ENCODE peak calls at places on chromosome 16, in five cellular contexts. One of them, this sample, is unnamed.

GRCh38 chr16:85475233-85475632 is 137.9 kb upstream of the GSE1 start:
- DNase-seq in iPS-NIHi11: no peak
- DNase-seq in SJCRH30: no peak
- DNase-seq in heart right ventricle: no peak
- DNase-seq in lung microvascular endothelial cell: no peak
- DNase-seq in this sample: no peak

GRCh38 chr16:16120382-16121184 is 102.7 kb downstream of the ABCC6 start:
- DNase-seq in iPS-NIHi11: no peak
- DNase-seq in SJCRH30: no peak
- DNase-seq in heart right ventricle: peak; percentile 66
- DNase-seq in lung microvascular endothelial cell: peak; percentile 93
- DNase-seq in this sample: no peak

GRCh38 chr16:52546291-52546941 is 527 bp downstream of the TOX3 start:
- DNase-seq in iPS-NIHi11: peak; percentile 37
- DNase-seq in SJCRH30: peak; percentile 58
- DNase-seq in heart right ventricle: no peak
- DNase-seq in lung microvascular endothelial cell: no peak
- DNase-seq in this sample: no peak

GRCh38 chr16:55091871-55092230 is 161.2 kb downstream of the IRX5 start:
- DNase-seq in iPS-NIHi11: no peak
- DNase-seq in SJCRH30: no peak
- DNase-seq in heart right ventricle: no peak
- DNase-seq in lung microvascular endothelial cell: no peak
- DNase-seq in this sample: no peak

GRCh38 chr16:48462146-48462740 is 77.0 kb upstream of the SIAH1 start:
- DNase-seq in iPS-NIHi11: no peak
- DNase-seq in SJCRH30: no peak
- DNase-seq in heart right ventricle: no peak
- DNase-seq in lung microvascular endothelial cell: peak; percentile 68
- DNase-seq in this sample: no peak

GRCh38 chr16:10749680-10750035 is 6.0 kb downstream of the NUBP1 start:
- DNase-seq in iPS-NIHi11: no peak
- DNase-seq in SJCRH30: no peak
- DNase-seq in heart right ventricle: peak; percentile 24
- DNase-seq in lung microvascular endothelial cell: no peak
- DNase-seq in this sample: no peak

GRCh38 chr16:21257284-21257683 is 20.8 kb downstream of the CRYM start:
- DNase-seq in iPS-NIHi11: no peak
- DNase-seq in SJCRH30: no peak
- DNase-seq in heart right ventricle: no peak
- DNase-seq in lung microvascular endothelial cell: no peak
- DNase-seq in this sample: no peak

GRCh38 chr16:631808-632358 is 1.1 kb downstream of the WFIKKN1 start:
- DNase-seq in iPS-NIHi11: no peak
- DNase-seq in SJCRH30: no peak
- DNase-seq in heart right ventricle: no peak
- DNase-seq in lung microvascular endothelial cell: no peak
- DNase-seq in this sample: no peak

GRCh38 chr16:3157229-3158013 is 22.6 kb downstream of the ZNF213 start:
- DNase-seq in iPS-NIHi11: no peak
- DNase-seq in SJCRH30: peak; percentile 90
- DNase-seq in heart right ventricle: peak; percentile 58
- DNase-seq in lung microvascular endothelial cell: peak; percentile 88
- DNase-seq in this sample: peak; percentile 84

GRCh38 chr16:75351183-75351582 is 82.1 kb downstream of the CFDP1 start:
- DNase-seq in iPS-NIHi11: no peak
- DNase-seq in SJCRH30: peak; percentile 8
- DNase-seq in heart right ventricle: no peak
- DNase-seq in lung microvascular endothelial cell: peak; percentile 89
- DNase-seq in this sample: no peak

GRCh38 chr16:72221216-72221995 is 49.5 kb upstream of the PMFBP1 start:
- DNase-seq in iPS-NIHi11: no peak
- DNase-seq in SJCRH30: no peak
- DNase-seq in heart right ventricle: no peak
- DNase-seq in lung microvascular endothelial cell: no peak
- DNase-seq in this sample: no peak

GRCh38 chr16:82059161-82059982 is 24.3 kb downstream of the HSD17B2 start:
- DNase-seq in iPS-NIHi11: no peak
- DNase-seq in SJCRH30: no peak
- DNase-seq in heart right ventricle: no peak
- DNase-seq in lung microvascular endothelial cell: no peak
- DNase-seq in this sample: no peak

GRCh38 chr16:30018731-30019158 is 4.3 kb upstream of the C16orf92 start:
- DNase-seq in iPS-NIHi11: no peak
- DNase-seq in SJCRH30: no peak
- DNase-seq in heart right ventricle: no peak
- DNase-seq in lung microvascular endothelial cell: no peak
- DNase-seq in this sample: no peak

GRCh38 chr16:22787456-22788189 is 26.3 kb upstream of the HS3ST2 start:
- DNase-seq in iPS-NIHi11: no peak
- DNase-seq in SJCRH30: peak; percentile 16
- DNase-seq in heart right ventricle: no peak
- DNase-seq in lung microvascular endothelial cell: no peak
- DNase-seq in this sample: peak; percentile 88

GRCh38 chr16:71796501-71796900 is 12.1 kb downstream of the AP1G1 start:
- DNase-seq in iPS-NIHi11: no peak
- DNase-seq in SJCRH30: no peak
- DNase-seq in heart right ventricle: no peak
- DNase-seq in lung microvascular endothelial cell: no peak
- DNase-seq in this sample: no peak

GRCh38 chr16:70767377-70768204 is 33.4 kb downstream of the VAC14 start:
- DNase-seq in iPS-NIHi11: no peak
- DNase-seq in SJCRH30: no peak
- DNase-seq in heart right ventricle: no peak
- DNase-seq in lung microvascular endothelial cell: no peak
- DNase-seq in this sample: no peak

GRCh38 chr16:70396209-70396904 is 42.5 kb downstream of the ST3GAL2 start:
- DNase-seq in iPS-NIHi11: no peak
- DNase-seq in SJCRH30: no peak
- DNase-seq in heart right ventricle: no peak
- DNase-seq in lung microvascular endothelial cell: no peak
- DNase-seq in this sample: no peak

This sample was measured in AG09309.